ENCODE peak calls at places on chromosome 2, in six cellular contexts. Q is hippocampal formation, N is adipocyte, X is nephron progenitor cell, C is psoas muscle, H is NCI-H460. M is an unnamed sample.

GRCh38 chr2:134389331-134389835 is 135.5 kb downstream of the MGAT5 start:
- DNase-seq in Q (no peak), H (no peak), C (no peak), X (no peak), N (no peak), M (no peak)

GRCh38 chr2:149329470-149330126 is 789 bp upstream of the LYPD6 start:
- DNase-seq in Q (peak), X (peak), H (peak), C (peak), N (peak), M (no peak)

GRCh38 chr2:237262838-237263771 is 150.9 kb downstream of the COL6A3 start:
- DNase-seq in Q (no peak), N (peak), H (peak), C (no peak), X (no peak), M (no peak)

GRCh38 chr2:230774348-230774951 is 61.8 kb downstream of the CAB39 start:
- DNase-seq in N (peak), Q (no peak), H (peak), C (no peak), X (no peak), M (no peak)

GRCh38 chr2:113768770-113769169 is 12.3 kb upstream of the SLC35F5 start:
- DNase-seq in N (no peak), H (no peak), C (no peak), Q (no peak), X (no peak), M (no peak)

GRCh38 chr2:228798931-228799588 is 472.0 kb downstream of the PID1 start:
- DNase-seq in H (no peak), Q (no peak), X (no peak), N (no peak), C (no peak), M (no peak)

GRCh38 chr2:202632682-202633081 is 2.1 kb upstream of the FAM117B start:
- DNase-seq in C (peak), X (no peak), N (no peak), Q (no peak), H (no peak), M (no peak)

GRCh38 chr2:134293719-134294537 is 40.1 kb downstream of the MGAT5 start:
- DNase-seq in N (no peak), H (no peak), X (no peak), Q (no peak), C (no peak), M (no peak)